ENCODE peak calls at places on chromosomes 12 and 14, in eight cellular contexts. Y is iPS DF 6.9, H is epithelial cell of esophagus, W is T47D, J is ELF-1, V is GM12865, C is NCI-H510A, I is NCI-H1092 treated with DMSO at 0.1 percent for 48 hours. D is an unnamed sample.

GRCh38 chr14:77107228-77107627 is 9.2 kb downstream of the CIPC start:
- DNase-seq in J (no peak), V (no peak), H (no peak), Y (no peak), I (no peak), C (no peak), W (no peak), D (no peak)

GRCh38 chr12:121000530-121000929 is 15.8 kb downstream of the C12orf43 start:
- DNase-seq in C (no peak), J (peak), W (no peak), H (no peak), V (no peak), Y (no peak), I (no peak), D (no peak)

GRCh38 chr14:68794856-68795601 is 2.2 kb upstream of the ZFP36L1 start:
- DNase-seq in W (peak), V (peak), H (peak), I (no peak), C (no peak), Y (no peak), J (peak), D (no peak)

GRCh38 chr14:75450381-75451276 is 22.8 kb downstream of the JDP2 start:
- DNase-seq in Y (no peak), I (peak), H (peak), C (no peak), J (no peak), W (peak), V (no peak), D (no peak)

GRCh38 chr12:74646831-74647230 is 109.2 kb downstream of the ATXN7L3B start:
- DNase-seq in V (peak), Y (no peak), C (peak), W (peak), I (peak), H (peak), J (no peak), D (peak)

GRCh38 chr12:46267618-46268348 is 1.1 kb downstream of the SLC38A1 start:
- DNase-seq in W (peak), V (peak), J (peak), Y (no peak), H (peak), C (peak), I (peak), D (peak)

GRCh38 chr12:57627504-57628279 is 5.3 kb downstream of the B4GALNT1 start:
- DNase-seq in H (no peak), V (no peak), W (no peak), I (no peak), J (peak), C (no peak), Y (no peak), D (no peak)

GRCh38 chr14:67951529-67952120 is 132.0 kb downstream of the RAD51B start:
- DNase-seq in Y (no peak), I (no peak), H (no peak), J (no peak), C (no peak), W (no peak), V (no peak), D (no peak)

GRCh38 chr12:31989987-31990386 is 30.8 kb downstream of the RESF1 start:
- DNase-seq in H (peak), W (no peak), J (no peak), C (no peak), I (no peak), Y (no peak), V (no peak), D (no peak)

GRCh38 chr12:85569261-85569660 is 266.9 kb downstream of the RASSF9 start:
- DNase-seq in J (no peak), I (no peak), H (peak), Y (no peak), C (no peak), V (no peak), W (no peak), D (no peak)

GRCh38 chr12:129827985-129828384 is 75.8 kb downstream of the TMEM132D start:
- DNase-seq in V (no peak), W (no peak), J (no peak), C (no peak), H (no peak), I (no peak), Y (no peak), D (no peak)

GRCh38 chr12:13257356-13257875 is 60.9 kb downstream of the EMP1 start:
- DNase-seq in I (no peak), V (no peak), C (no peak), Y (no peak), H (no peak), J (no peak), W (no peak), D (no peak)

GRCh38 chr12:30796891-30797371 is 42.2 kb upstream of the CAPRIN2 start:
- DNase-seq in I (no peak), Y (no peak), J (peak), H (peak), W (no peak), C (no peak), V (no peak), D (peak)

GRCh38 chr12:95796982-95797289 is 6.4 kb upstream of the NTN4 start:
- DNase-seq in V (no peak), H (peak), I (no peak), Y (no peak), C (no peak), W (no peak), J (no peak), D (no peak)

GRCh38 chr12:104605685-104606084 is 148.9 kb downstream of the CHST11 start:
- DNase-seq in J (peak), W (no peak), Y (no peak), C (no peak), I (no peak), V (no peak), H (no peak), D (no peak)

GRCh38 chr12:47547077-47547476 is 158.8 kb downstream of the RPAP3 start:
- DNase-seq in I (peak), V (no peak), H (peak), J (peak), W (peak), C (no peak), Y (no peak), D (no peak)

GRCh38 chr14:74592476-74593191 is 19.4 kb downstream of the LTBP2 start:
- DNase-seq in Y (no peak), W (no peak), I (no peak), H (no peak), J (no peak), V (peak), C (no peak), D (no peak)

GRCh38 chr14:36996133-36996856 is 176.1 kb downstream of the SLC25A21 start:
- DNase-seq in W (peak), Y (no peak), V (no peak), H (peak), C (no peak), J (no peak), I (no peak), D (no peak)

GRCh38 chr12:32399373-32400113 is at the start of gene FGD4:
- DNase-seq in C (peak), H (peak), V (peak), I (peak), W (peak), Y (no peak), J (peak), D (peak)

GRCh38 chr12:90199008-90199407 is 490.4 kb upstream of the ATP2B1 start:
- DNase-seq in Y (no peak), I (no peak), V (no peak), H (peak), J (no peak), W (no peak), C (no peak), D (peak)

GRCh38 chr14:35420036-35420811 is 15.7 kb upstream of the NFKBIA start:
- DNase-seq in V (no peak), I (no peak), H (peak), W (no peak), Y (no peak), J (no peak), C (no peak), D (no peak)

GRCh38 chr12:92942905-92943304 is 13.8 kb upstream of the EEA1 start:
- DNase-seq in V (no peak), C (no peak), J (no peak), H (no peak), W (peak), Y (no peak), I (no peak), D (no peak)

GRCh38 chr12:26867084-26867483 is 34.1 kb upstream of the ITPR2 start:
- DNase-seq in C (no peak), H (no peak), J (no peak), I (no peak), W (no peak), V (peak), Y (no peak), D (no peak)

GRCh38 chr14:68520637-68521556 is 272.0 kb downstream of the ZFP36L1 start:
- DNase-seq in I (no peak), J (peak), V (no peak), W (peak), H (peak), C (peak), Y (peak), D (no peak)

GRCh38 chr12:43586646-43587245 is 34.7 kb upstream of the ADAMTS20 start:
- DNase-seq in V (no peak), H (peak), Y (no peak), W (peak), C (no peak), J (no peak), I (no peak), D (no peak)

GRCh38 chr12:124847675-124848074 is 16.0 kb downstream of the SCARB1 start:
- DNase-seq in Y (no peak), V (no peak), J (no peak), I (no peak), W (no peak), C (no peak), H (no peak), D (no peak)

GRCh38 chr12:132423251-132424117 is 66.5 kb upstream of the FBRSL1 start:
- DNase-seq in J (peak), V (no peak), Y (no peak), H (no peak), I (no peak), C (no peak), W (peak), D (no peak)

GRCh38 chr12:22234561-22234960 is 99.9 kb downstream of the ST8SIA1 start:
- DNase-seq in I (no peak), C (no peak), Y (no peak), J (no peak), V (no peak), H (peak), W (no peak), D (no peak)

GRCh38 chr14:75013290-75013689 is 10.6 kb downstream of the EIF2B2 start:
- DNase-seq in H (no peak), C (no peak), I (no peak), W (no peak), Y (no peak), J (no peak), V (no peak), D (no peak)

GRCh38 chr12:40144023-40144422 is 38.1 kb upstream of the SLC2A13 start:
- DNase-seq in Y (no peak), W (peak), I (no peak), C (no peak), H (no peak), J (no peak), V (no peak), D (no peak)

GRCh38 chr12:89373772-89374572 is 21.7 kb upstream of the DUSP6 start:
- DNase-seq in W (no peak), H (peak), Y (no peak), J (no peak), V (no peak), I (no peak), C (no peak), D (no peak)

GRCh38 chr14:85060116-85060515 is 469.8 kb upstream of the FLRT2 start:
- DNase-seq in C (no peak), I (no peak), W (no peak), J (no peak), V (no peak), Y (no peak), H (peak), D (no peak)

GRCh38 chr12:33596814-33597213 is 157.2 kb upstream of the SYT10 start:
- DNase-seq in Y (no peak), J (no peak), I (no peak), H (no peak), V (no peak), C (no peak), W (no peak), D (no peak)

GRCh38 chr12:12240671-12241345 is 26.0 kb downstream of the LRP6 start:
- DNase-seq in W (no peak), C (no peak), V (no peak), I (peak), Y (no peak), H (peak), J (no peak), D (no peak)

GRCh38 chr14:105867961-105868599 is 341.7 kb downstream of the TMEM121 start:
- DNase-seq in Y (no peak), I (no peak), H (no peak), V (no peak), C (no peak), W (no peak), J (no peak), D (no peak)

GRCh38 chr12:104505095-104505819 is 48.5 kb downstream of the CHST11 start:
- DNase-seq in I (peak), V (peak), H (no peak), J (no peak), W (no peak), Y (no peak), C (peak), D (peak)

GRCh38 chr14:50932592-50933500 is 11.4 kb downstream of the PYGL start:
- DNase-seq in J (no peak), C (no peak), I (no peak), V (no peak), W (peak), H (no peak), Y (no peak), D (no peak)

GRCh38 chr12:24057920-24058476 is 108.5 kb upstream of the SOX5 start:
- DNase-seq in V (no peak), Y (no peak), C (no peak), H (no peak), J (no peak), W (no peak), I (no peak), D (no peak)

GRCh38 chr14:99596772-99597171 is 7.2 kb downstream of the CCDC85C start:
- DNase-seq in Y (no peak), H (no peak), C (no peak), J (no peak), V (no peak), I (no peak), W (no peak), D (no peak)

D was measured in NCI-H748 treated with DMSO at 0.1 percent for 48 hours.